ENCODE peak calls at places on chromosomes 4 and X, in eight cellular contexts. One of them, this sample, is unnamed. For H3K4me1 and H3K27me3, the result is how much of the 10 kb centered on the place peaks cover.

GRCh38 chr4:124738994-124739393 is 26.5 kb upstream of the ANKRD50 start:
- DNase-seq in testis: no peak
- DNase-seq in HepG2: no peak
- DNase-seq in esophagus squamous epithelium: no peak
- DNase-seq in right lobe of liver: no peak
- DNase-seq in upper lobe of left lung: no peak
- DNase-seq in IMR-90: no peak
- DNase-seq in body of pancreas: no peak
- DNase-seq in this sample: no peak

GRCh38 chrX:104359124-104359523 is 104.4 kb upstream of the ESX1 start:
- DNase-seq in HepG2: no peak
- DNase-seq in body of pancreas: no peak
- DNase-seq in IMR-90: no peak
- DNase-seq in right lobe of liver: no peak
- DNase-seq in upper lobe of left lung: no peak
- DNase-seq in esophagus squamous epithelium: no peak
- DNase-seq in testis: no peak
- DNase-seq in this sample: no peak

GRCh38 chr4:8586671-8587468 is 5.7 kb upstream of the CPZ start:
- DNase-seq in testis: no peak
- DNase-seq in upper lobe of left lung: peak
- DNase-seq in esophagus squamous epithelium: no peak
- DNase-seq in body of pancreas: no peak
- DNase-seq in HepG2: no peak
- DNase-seq in right lobe of liver: no peak
- DNase-seq in IMR-90: no peak
- DNase-seq in this sample: no peak

GRCh38 chr4:13980317-13980716 is 352.8 kb upstream of the BOD1L1 start:
- DNase-seq in HepG2: no peak
- DNase-seq in body of pancreas: no peak
- DNase-seq in right lobe of liver: no peak
- DNase-seq in IMR-90: peak
- DNase-seq in upper lobe of left lung: no peak
- DNase-seq in testis: no peak
- DNase-seq in esophagus squamous epithelium: no peak
- DNase-seq in this sample: no peak

GRCh38 chr4:155759372-155760252 is 791 bp downstream of the GUCY1B1 start:
- DNase-seq in right lobe of liver: peak
- DNase-seq in HepG2: no peak
- DNase-seq in testis: peak
- DNase-seq in upper lobe of left lung: peak
- DNase-seq in esophagus squamous epithelium: no peak
- DNase-seq in IMR-90: peak
- DNase-seq in body of pancreas: peak
- DNase-seq in this sample: no peak

GRCh38 chr4:57911203-57911602 is 801.0 kb upstream of the IGFBP7 start:
- DNase-seq in esophagus squamous epithelium: no peak
- DNase-seq in testis: no peak
- DNase-seq in HepG2: no peak
- DNase-seq in right lobe of liver: no peak
- DNase-seq in upper lobe of left lung: no peak
- DNase-seq in body of pancreas: no peak
- DNase-seq in IMR-90: no peak
- DNase-seq in this sample: no peak

GRCh38 chrX:3262906-3263305 is 83.5 kb downstream of the MXRA5 start:
- DNase-seq in IMR-90: peak
- DNase-seq in right lobe of liver: no peak
- DNase-seq in body of pancreas: peak
- DNase-seq in esophagus squamous epithelium: no peak
- DNase-seq in testis: no peak
- DNase-seq in upper lobe of left lung: no peak
- DNase-seq in HepG2: peak
- DNase-seq in this sample: no peak

GRCh38 chr4:24768006-24768405 is 27.4 kb upstream of the SOD3 start:
- DNase-seq in right lobe of liver: no peak
- DNase-seq in HepG2: no peak
- DNase-seq in upper lobe of left lung: no peak
- DNase-seq in testis: no peak
- DNase-seq in esophagus squamous epithelium: no peak
- DNase-seq in body of pancreas: no peak
- DNase-seq in IMR-90: no peak
- DNase-seq in this sample: no peak

GRCh38 chr4:52172166-52172565 is 121.1 kb downstream of the SPATA18 start:
- DNase-seq in body of pancreas: no peak
- DNase-seq in right lobe of liver: no peak
- DNase-seq in esophagus squamous epithelium: no peak
- DNase-seq in testis: peak
- DNase-seq in HepG2: no peak
- DNase-seq in IMR-90: no peak
- DNase-seq in upper lobe of left lung: no peak
- DNase-seq in this sample: no peak

GRCh38 chr4:177155454-177155853 is 154.2 kb upstream of the NEIL3 start:
- DNase-seq in esophagus squamous epithelium: no peak
- DNase-seq in right lobe of liver: no peak
- DNase-seq in body of pancreas: no peak
- DNase-seq in testis: no peak
- DNase-seq in HepG2: no peak
- DNase-seq in IMR-90: no peak
- DNase-seq in upper lobe of left lung: no peak
- DNase-seq in this sample: no peak

GRCh38 chr4:63233679-63234078 is 1175.6 kb downstream of the TECRL start:
- DNase-seq in testis: no peak
- DNase-seq in esophagus squamous epithelium: no peak
- DNase-seq in upper lobe of left lung: no peak
- DNase-seq in IMR-90: no peak
- DNase-seq in right lobe of liver: no peak
- DNase-seq in body of pancreas: no peak
- DNase-seq in HepG2: no peak
- DNase-seq in this sample: no peak

GRCh38 chr4:6115342-6115741 is 85.0 kb downstream of the JAKMIP1 start:
- DNase-seq in upper lobe of left lung: no peak
- DNase-seq in body of pancreas: no peak
- DNase-seq in IMR-90: no peak
- DNase-seq in right lobe of liver: no peak
- DNase-seq in testis: no peak
- DNase-seq in HepG2: no peak
- DNase-seq in esophagus squamous epithelium: no peak
- DNase-seq in this sample: no peak

GRCh38 chr4:140829825-140830224 is 73.6 kb upstream of the TBC1D9 start:
- DNase-seq in esophagus squamous epithelium: no peak
- DNase-seq in right lobe of liver: no peak
- DNase-seq in HepG2: no peak
- DNase-seq in testis: no peak
- DNase-seq in body of pancreas: no peak
- DNase-seq in upper lobe of left lung: no peak
- DNase-seq in IMR-90: no peak
- DNase-seq in this sample: no peak

GRCh38 chrX:24448762-24449161 is 16.3 kb upstream of the PDK3 start:
- DNase-seq in IMR-90: no peak
- DNase-seq in upper lobe of left lung: no peak
- DNase-seq in HepG2: no peak
- DNase-seq in testis: no peak
- DNase-seq in esophagus squamous epithelium: no peak
- DNase-seq in body of pancreas: no peak
- DNase-seq in right lobe of liver: no peak
- DNase-seq in this sample: no peak

GRCh38 chrX:9988762-9989161 is 21.6 kb downstream of the CLDN34 start:
- DNase-seq in esophagus squamous epithelium: no peak
- DNase-seq in testis: no peak
- DNase-seq in right lobe of liver: no peak
- DNase-seq in IMR-90: no peak
- DNase-seq in HepG2: no peak
- DNase-seq in upper lobe of left lung: no peak
- DNase-seq in body of pancreas: no peak
- DNase-seq in this sample: no peak

GRCh38 chrX:133668225-133668931 is 253.1 kb upstream of the GPC4 start:
- DNase-seq in upper lobe of left lung: no peak
- DNase-seq in HepG2: no peak
- DNase-seq in IMR-90: no peak
- DNase-seq in esophagus squamous epithelium: no peak
- DNase-seq in body of pancreas: no peak
- DNase-seq in right lobe of liver: no peak
- DNase-seq in testis: no peak
- DNase-seq in this sample: no peak

GRCh38 chr4:85738721-85739120 is 263.8 kb downstream of the ARHGAP24 start:
- DNase-seq in HepG2: no peak
- DNase-seq in upper lobe of left lung: no peak
- DNase-seq in body of pancreas: no peak
- DNase-seq in right lobe of liver: no peak
- DNase-seq in esophagus squamous epithelium: no peak
- DNase-seq in testis: no peak
- DNase-seq in IMR-90: no peak
- DNase-seq in this sample: no peak

GRCh38 chr4:84660606-84661005 is 77.7 kb downstream of the CDS1 start:
- DNase-seq in esophagus squamous epithelium: no peak
- DNase-seq in testis: no peak
- DNase-seq in HepG2: peak
- DNase-seq in right lobe of liver: no peak
- DNase-seq in upper lobe of left lung: no peak
- DNase-seq in body of pancreas: no peak
- DNase-seq in IMR-90: no peak
- DNase-seq in this sample: no peak

GRCh38 chr4:112325522-112325921 is 28.4 kb downstream of the ALPK1 start:
- DNase-seq in body of pancreas: no peak
- DNase-seq in right lobe of liver: no peak
- DNase-seq in testis: no peak
- DNase-seq in HepG2: no peak
- DNase-seq in IMR-90: no peak
- DNase-seq in upper lobe of left lung: no peak
- DNase-seq in esophagus squamous epithelium: no peak
- DNase-seq in this sample: no peak

GRCh38 chr4:8589831-8590545 is 2.6 kb upstream of the CPZ start:
- DNase-seq in right lobe of liver: no peak
- DNase-seq in HepG2: no peak
- DNase-seq in testis: no peak
- DNase-seq in body of pancreas: no peak
- DNase-seq in upper lobe of left lung: peak
- DNase-seq in esophagus squamous epithelium: no peak
- DNase-seq in IMR-90: peak
- DNase-seq in this sample: no peak

GRCh38 chr4:183074288-183074990 is 24.6 kb upstream of the WWC2 start:
- DNase-seq in IMR-90: peak
- DNase-seq in testis: no peak
- DNase-seq in upper lobe of left lung: no peak
- DNase-seq in esophagus squamous epithelium: no peak
- DNase-seq in body of pancreas: no peak
- DNase-seq in HepG2: peak
- DNase-seq in right lobe of liver: no peak
- DNase-seq in this sample: no peak

GRCh38 chr4:170674176-170674575 is 584.4 kb upstream of the AADAT start:
- DNase-seq in upper lobe of left lung: no peak
- DNase-seq in IMR-90: peak
- DNase-seq in body of pancreas: no peak
- DNase-seq in esophagus squamous epithelium: no peak
- DNase-seq in testis: no peak
- DNase-seq in HepG2: no peak
- DNase-seq in right lobe of liver: no peak
- DNase-seq in this sample: no peak

GRCh38 chrX:10106801-10107200 is 50.0 kb upstream of the CLCN4 start:
- DNase-seq in IMR-90: no peak
- DNase-seq in upper lobe of left lung: no peak
- DNase-seq in HepG2: no peak
- DNase-seq in body of pancreas: no peak
- DNase-seq in testis: no peak
- DNase-seq in right lobe of liver: no peak
- DNase-seq in esophagus squamous epithelium: no peak
- DNase-seq in this sample: no peak

GRCh38 chr4:80461412-80461811 is 125.9 kb downstream of the CFAP299 start:
- DNase-seq in HepG2: no peak
- DNase-seq in testis: no peak
- DNase-seq in esophagus squamous epithelium: no peak
- DNase-seq in upper lobe of left lung: no peak
- DNase-seq in body of pancreas: no peak
- DNase-seq in IMR-90: no peak
- DNase-seq in right lobe of liver: no peak
- DNase-seq in this sample: no peak

GRCh38 chr4:84582988-84583870 is at the start of gene CDS1:
- DNase-seq in IMR-90: no peak
- DNase-seq in upper lobe of left lung: peak
- DNase-seq in testis: peak
- DNase-seq in right lobe of liver: peak
- DNase-seq in body of pancreas: peak
- DNase-seq in esophagus squamous epithelium: no peak
- DNase-seq in HepG2: no peak
- DNase-seq in this sample: peak

GRCh38 chrX:118525146-118525725 is 29.6 kb downstream of the DOCK11 start:
- DNase-seq in body of pancreas: no peak
- DNase-seq in IMR-90: no peak
- DNase-seq in esophagus squamous epithelium: no peak
- DNase-seq in upper lobe of left lung: no peak
- DNase-seq in HepG2: no peak
- DNase-seq in testis: no peak
- DNase-seq in right lobe of liver: no peak
- DNase-seq in this sample: no peak
- H3K4me1 ChIP-seq in body of pancreas: under half
- H3K4me1 ChIP-seq in IMR-90: under half
- H3K4me1 ChIP-seq in esophagus squamous epithelium: under half
- H3K4me1 ChIP-seq in upper lobe of left lung: under half
- H3K4me1 ChIP-seq in HepG2: under half
- H3K4me1 ChIP-seq in testis: under half
- H3K4me1 ChIP-seq in right lobe of liver: under half
- H3K4me1 ChIP-seq in this sample: under half

GRCh38 chrX:111003118-111003517 is 92.9 kb upstream of the PAK3 start:
- DNase-seq in upper lobe of left lung: no peak
- DNase-seq in testis: no peak
- DNase-seq in right lobe of liver: no peak
- DNase-seq in HepG2: no peak
- DNase-seq in IMR-90: no peak
- DNase-seq in body of pancreas: no peak
- DNase-seq in esophagus squamous epithelium: no peak
- DNase-seq in this sample: no peak
- H3K27me3 ChIP-seq in upper lobe of left lung: under half
- H3K27me3 ChIP-seq in testis: under half
- H3K27me3 ChIP-seq in right lobe of liver: under half
- H3K27me3 ChIP-seq in HepG2: under half
- H3K27me3 ChIP-seq in IMR-90: under half
- H3K27me3 ChIP-seq in body of pancreas: under half
- H3K27me3 ChIP-seq in esophagus squamous epithelium: under half
- H3K27me3 ChIP-seq in this sample: half or more

GRCh38 chr4:83110222-83110945 is 4.1 kb downstream of the PLAC8 start:
- DNase-seq in esophagus squamous epithelium: peak
- DNase-seq in right lobe of liver: peak
- DNase-seq in body of pancreas: peak
- DNase-seq in IMR-90: peak
- DNase-seq in HepG2: peak
- DNase-seq in upper lobe of left lung: peak
- DNase-seq in testis: peak
- DNase-seq in this sample: peak
- TF ChIP-seq POLR2A in esophagus squamous epithelium: no peak
- TF ChIP-seq POLR2A in right lobe of liver: no peak
- TF ChIP-seq POLR2A in body of pancreas: peak
- TF ChIP-seq POLR2A in IMR-90: no peak
- TF ChIP-seq POLR2A in HepG2: no peak
- TF ChIP-seq POLR2A in upper lobe of left lung: no peak
- TF ChIP-seq POLR2A in testis: no peak
- TF ChIP-seq POLR2A in this sample: no peak

DNA sequence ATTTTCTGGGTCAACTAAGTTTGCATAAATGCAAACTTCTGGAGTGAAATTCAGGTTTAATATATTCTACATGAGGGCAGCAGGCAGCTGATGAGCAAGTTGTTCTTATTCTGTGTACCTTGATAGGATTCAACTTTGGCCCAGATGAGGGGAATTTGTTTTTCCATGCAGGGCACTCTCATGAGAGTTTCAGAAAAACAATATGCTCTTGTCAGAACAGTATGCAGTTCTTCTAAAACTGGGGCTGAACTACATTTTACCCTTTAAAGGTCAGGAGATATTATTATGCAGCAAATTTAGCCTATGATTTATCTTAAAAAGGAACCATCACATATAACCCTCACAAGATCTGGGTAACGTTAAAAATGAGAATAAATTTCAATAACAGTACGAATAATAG is 19.2 kb downstream of the GPRIN3 start:
- DNase-seq in upper lobe of left lung: no peak
- DNase-seq in testis: no peak
- DNase-seq in esophagus squamous epithelium: no peak
- DNase-seq in right lobe of liver: no peak
- DNase-seq in IMR-90: no peak
- DNase-seq in body of pancreas: no peak
- DNase-seq in HepG2: no peak
- DNase-seq in this sample: no peak
- H3K4me1 ChIP-seq in upper lobe of left lung: under half
- H3K4me1 ChIP-seq in testis: under half
- H3K4me1 ChIP-seq in esophagus squamous epithelium: under half
- H3K4me1 ChIP-seq in right lobe of liver: under half
- H3K4me1 ChIP-seq in IMR-90: under half
- H3K4me1 ChIP-seq in body of pancreas: under half
- H3K4me1 ChIP-seq in HepG2: under half
- H3K4me1 ChIP-seq in this sample: under half